ENCODE peak calls at places on chromosomes 12 and 14, in six cellular contexts. One of them, this sample, is unnamed.
A peak's percentile ranks its signal among the peaks of the same experiment; 100 is the strongest.

GRCh38 chr12:41486718-41487117 is 298.6 kb downstream of the PDZRN4 start:
- DNase-seq in body of pancreas: no peak
- DNase-seq in K562: no peak
- DNase-seq in fibroblast of lung: peak; percentile 85
- DNase-seq in Peyer's patch: no peak
- DNase-seq in mammary epithelial cell: peak; percentile 14
- DNase-seq in this sample: no peak

GRCh38 chr14:60092516-60092915 is 793 bp downstream of the PCNX4 start:
- DNase-seq in body of pancreas: peak; percentile 15
- DNase-seq in K562: peak; percentile 8
- DNase-seq in fibroblast of lung: peak; percentile 57
- DNase-seq in Peyer's patch: peak; percentile 49
- DNase-seq in mammary epithelial cell: no peak
- DNase-seq in this sample: no peak

GRCh38 chr14:74501135-74501614 is 7.6 kb downstream of the ISCA2 start:
- DNase-seq in body of pancreas: peak; percentile 88
- DNase-seq in K562: peak; percentile 19
- DNase-seq in fibroblast of lung: peak; percentile 79
- DNase-seq in Peyer's patch: no peak
- DNase-seq in mammary epithelial cell: peak; percentile 66
- DNase-seq in this sample: no peak

GRCh38 chr12:3418609-3419469 is 72.2 kb upstream of the PRMT8 start:
- DNase-seq in body of pancreas: peak; percentile 7
- DNase-seq in K562: no peak
- DNase-seq in fibroblast of lung: no peak
- DNase-seq in Peyer's patch: no peak
- DNase-seq in mammary epithelial cell: no peak
- DNase-seq in this sample: no peak

GRCh38 chr12:104457746-104458644 is 1.2 kb downstream of the CHST11 start:
- DNase-seq in body of pancreas: peak; percentile 51
- DNase-seq in K562: peak; percentile 65
- DNase-seq in fibroblast of lung: peak; percentile 32
- DNase-seq in Peyer's patch: peak; percentile 74
- DNase-seq in mammary epithelial cell: peak; percentile 17
- DNase-seq in this sample: peak; percentile 54

GRCh38 chr14:64580451-64580850 is 30.7 kb downstream of the PPP1R36 start:
- DNase-seq in body of pancreas: no peak
- DNase-seq in K562: no peak
- DNase-seq in fibroblast of lung: peak; percentile 58
- DNase-seq in Peyer's patch: no peak
- DNase-seq in mammary epithelial cell: no peak
- DNase-seq in this sample: no peak

GRCh38 chr14:93090826-93091583 is 24.7 kb downstream of the ITPK1 start:
- DNase-seq in body of pancreas: no peak
- DNase-seq in K562: no peak
- DNase-seq in fibroblast of lung: no peak
- DNase-seq in Peyer's patch: no peak
- DNase-seq in mammary epithelial cell: no peak
- DNase-seq in this sample: no peak

GRCh38 chr12:89690925-89691324 is 17.7 kb downstream of the ATP2B1 start:
- DNase-seq in body of pancreas: no peak
- DNase-seq in K562: no peak
- DNase-seq in fibroblast of lung: no peak
- DNase-seq in Peyer's patch: no peak
- DNase-seq in mammary epithelial cell: no peak
- DNase-seq in this sample: no peak

GRCh38 chr12:2034633-2035420 is 18.0 kb upstream of the CACNA1C start:
- DNase-seq in body of pancreas: peak; percentile 92
- DNase-seq in K562: peak; percentile 88
- DNase-seq in fibroblast of lung: peak; percentile 65
- DNase-seq in Peyer's patch: peak; percentile 94
- DNase-seq in mammary epithelial cell: peak; percentile 68
- DNase-seq in this sample: peak; percentile 82

GRCh38 chr12:26636710-26637328 is 196.2 kb downstream of the ITPR2 start:
- DNase-seq in body of pancreas: no peak
- DNase-seq in K562: no peak
- DNase-seq in fibroblast of lung: peak; percentile 88
- DNase-seq in Peyer's patch: no peak
- DNase-seq in mammary epithelial cell: peak; percentile 51
- DNase-seq in this sample: no peak

GRCh38 chr12:13242926-13243325 is 46.4 kb downstream of the EMP1 start:
- DNase-seq in body of pancreas: no peak
- DNase-seq in K562: no peak
- DNase-seq in fibroblast of lung: no peak
- DNase-seq in Peyer's patch: no peak
- DNase-seq in mammary epithelial cell: no peak
- DNase-seq in this sample: no peak

GRCh38 chr14:76773188-76773885 is 12.1 kb downstream of the VASH1 start:
- DNase-seq in body of pancreas: peak; percentile 60
- DNase-seq in K562: peak; percentile 65
- DNase-seq in fibroblast of lung: peak; percentile 87
- DNase-seq in Peyer's patch: peak; percentile 61
- DNase-seq in mammary epithelial cell: peak; percentile 74
- DNase-seq in this sample: no peak

GRCh38 chr14:69260979-69261605 is 1.1 kb downstream of the GALNT16 start:
- DNase-seq in body of pancreas: peak; percentile 58
- DNase-seq in K562: peak; percentile 73
- DNase-seq in fibroblast of lung: no peak
- DNase-seq in Peyer's patch: peak; percentile 61
- DNase-seq in mammary epithelial cell: no peak
- DNase-seq in this sample: peak; percentile 19

GRCh38 chr12:90250041-90250440 is 541.4 kb upstream of the ATP2B1 start:
- DNase-seq in body of pancreas: no peak
- DNase-seq in K562: no peak
- DNase-seq in fibroblast of lung: no peak
- DNase-seq in Peyer's patch: no peak
- DNase-seq in mammary epithelial cell: peak; percentile 35
- DNase-seq in this sample: no peak

GRCh38 chr12:116610971-116611541 is 51.9 kb downstream of the MAP1LC3B2 start:
- DNase-seq in body of pancreas: no peak
- DNase-seq in K562: peak; percentile 53
- DNase-seq in fibroblast of lung: no peak
- DNase-seq in Peyer's patch: no peak
- DNase-seq in mammary epithelial cell: no peak
- DNase-seq in this sample: no peak

GRCh38 chr14:76564471-76565119 is 188.7 kb downstream of the ESRRB start:
- DNase-seq in body of pancreas: no peak
- DNase-seq in K562: no peak
- DNase-seq in fibroblast of lung: no peak
- DNase-seq in Peyer's patch: no peak
- DNase-seq in mammary epithelial cell: peak; percentile 24
- DNase-seq in this sample: no peak

GRCh38 chr12:51954465-51955361 is 3.2 kb downstream of the ACVR1B start:
- DNase-seq in body of pancreas: peak; percentile 53
- DNase-seq in K562: no peak
- DNase-seq in fibroblast of lung: no peak
- DNase-seq in Peyer's patch: peak; percentile 62
- DNase-seq in mammary epithelial cell: peak; percentile 77
- DNase-seq in this sample: no peak

GRCh38 chr14:24159777-24160498 is 1.1 kb upstream of the IRF9 start:
- DNase-seq in body of pancreas: no peak
- DNase-seq in K562: no peak
- DNase-seq in fibroblast of lung: no peak
- DNase-seq in Peyer's patch: no peak
- DNase-seq in mammary epithelial cell: no peak
- DNase-seq in this sample: no peak

GRCh38 chr12:13342971-13343370 is 146.4 kb downstream of the EMP1 start:
- DNase-seq in body of pancreas: no peak
- DNase-seq in K562: no peak
- DNase-seq in fibroblast of lung: peak; percentile 59
- DNase-seq in Peyer's patch: no peak
- DNase-seq in mammary epithelial cell: peak; percentile 66
- DNase-seq in this sample: no peak

GRCh38 chr14:22928237-22929103 is 706 bp downstream of the PRMT5 start:
- DNase-seq in body of pancreas: no peak
- DNase-seq in K562: no peak
- DNase-seq in fibroblast of lung: no peak
- DNase-seq in Peyer's patch: no peak
- DNase-seq in mammary epithelial cell: no peak
- DNase-seq in this sample: no peak

GRCh38 chr12:102957339-102958050 is at the start of gene ASCL1:
- DNase-seq in body of pancreas: no peak
- DNase-seq in K562: no peak
- DNase-seq in fibroblast of lung: peak; percentile 33
- DNase-seq in Peyer's patch: no peak
- DNase-seq in mammary epithelial cell: peak; percentile 33
- DNase-seq in this sample: no peak

GRCh38 chr14:61186793-61187641 is 94.1 kb downstream of the TMEM30B start:
- DNase-seq in body of pancreas: no peak
- DNase-seq in K562: no peak
- DNase-seq in fibroblast of lung: no peak
- DNase-seq in Peyer's patch: no peak
- DNase-seq in mammary epithelial cell: no peak
- DNase-seq in this sample: no peak

GRCh38 chr14:61187642-61187905 is 93.6 kb downstream of the TMEM30B start:
- DNase-seq in body of pancreas: no peak
- DNase-seq in K562: no peak
- DNase-seq in fibroblast of lung: no peak
- DNase-seq in Peyer's patch: no peak
- DNase-seq in mammary epithelial cell: no peak
- DNase-seq in this sample: no peak

GRCh38 chr14:61186341-61186740 is 94.8 kb downstream of the TMEM30B start:
- DNase-seq in body of pancreas: no peak
- DNase-seq in K562: no peak
- DNase-seq in fibroblast of lung: no peak
- DNase-seq in Peyer's patch: no peak
- DNase-seq in mammary epithelial cell: no peak
- DNase-seq in this sample: no peak

GRCh38 chr14:61184117-61184516 is 97.0 kb downstream of the TMEM30B start:
- DNase-seq in body of pancreas: no peak
- DNase-seq in K562: no peak
- DNase-seq in fibroblast of lung: peak; percentile 96
- DNase-seq in Peyer's patch: no peak
- DNase-seq in mammary epithelial cell: peak; percentile 81
- DNase-seq in this sample: no peak

GRCh38 chr14:61185534-61185933 is 95.6 kb downstream of the TMEM30B start:
- DNase-seq in body of pancreas: no peak
- DNase-seq in K562: no peak
- DNase-seq in fibroblast of lung: no peak
- DNase-seq in Peyer's patch: no peak
- DNase-seq in mammary epithelial cell: no peak
- DNase-seq in this sample: no peak
- TF ChIP-seq CTCF in body of pancreas: no peak
- TF ChIP-seq CTCF in K562: no peak
- TF ChIP-seq CTCF in fibroblast of lung: no peak
- TF ChIP-seq CTCF in Peyer's patch: no peak
- TF ChIP-seq CTCF in mammary epithelial cell: no peak
- TF ChIP-seq CTCF in this sample: no peak

GRCh38 chr14:51455041-51455835 is 196.5 kb upstream of the FRMD6 start:
- DNase-seq in body of pancreas: no peak
- DNase-seq in K562: no peak
- DNase-seq in fibroblast of lung: no peak
- DNase-seq in Peyer's patch: no peak
- DNase-seq in mammary epithelial cell: no peak
- DNase-seq in this sample: no peak
- H3K27ac ChIP-seq in body of pancreas: no peak overlapping the region
- H3K27ac ChIP-seq in K562: no peak overlapping the region
- H3K27ac ChIP-seq in fibroblast of lung: no peak overlapping the region
- H3K27ac ChIP-seq in Peyer's patch: no peak overlapping the region
- H3K27ac ChIP-seq in mammary epithelial cell: no peak overlapping the region
- H3K27ac ChIP-seq in this sample: no peak overlapping the region

GRCh38 chr14:72603639-72604038 is 290.3 kb downstream of the DPF3 start:
- DNase-seq in body of pancreas: no peak
- DNase-seq in K562: no peak
- DNase-seq in fibroblast of lung: peak; percentile 84
- DNase-seq in Peyer's patch: no peak
- DNase-seq in mammary epithelial cell: no peak
- DNase-seq in this sample: no peak

GRCh38 chr14:72599579-72600470 is 294.1 kb downstream of the DPF3 start:
- DNase-seq in body of pancreas: no peak
- DNase-seq in K562: peak; percentile 51
- DNase-seq in fibroblast of lung: no peak
- DNase-seq in Peyer's patch: no peak
- DNase-seq in mammary epithelial cell: no peak
- DNase-seq in this sample: no peak

GRCh38 chr14:72597834-72598233 is 296.1 kb downstream of the DPF3 start:
- DNase-seq in body of pancreas: no peak
- DNase-seq in K562: no peak
- DNase-seq in fibroblast of lung: no peak
- DNase-seq in Peyer's patch: no peak
- DNase-seq in mammary epithelial cell: no peak
- DNase-seq in this sample: no peak

GRCh38 chr14:72598328-72598727 is 295.6 kb downstream of the DPF3 start:
- DNase-seq in body of pancreas: no peak
- DNase-seq in K562: no peak
- DNase-seq in fibroblast of lung: no peak
- DNase-seq in Peyer's patch: peak; percentile 68
- DNase-seq in mammary epithelial cell: no peak
- DNase-seq in this sample: no peak

GRCh38 chr14:72600551-72601330 is 293.2 kb downstream of the DPF3 start:
- DNase-seq in body of pancreas: no peak
- DNase-seq in K562: no peak
- DNase-seq in fibroblast of lung: no peak
- DNase-seq in Peyer's patch: no peak
- DNase-seq in mammary epithelial cell: no peak
- DNase-seq in this sample: no peak
- H3K9me3 ChIP-seq in body of pancreas: no peaks in the 10 kb centered on the region
- H3K9me3 ChIP-seq in K562: no peaks in the 10 kb centered on the region
- H3K9me3 ChIP-seq in fibroblast of lung: no peaks in the 10 kb centered on the region
- H3K9me3 ChIP-seq in Peyer's patch: no peaks in the 10 kb centered on the region
- H3K9me3 ChIP-seq in mammary epithelial cell: no peaks in the 10 kb centered on the region
- H3K9me3 ChIP-seq in this sample: no peaks in the 10 kb centered on the region

GRCh38 chr12:69704357-69704756 is 5.3 kb upstream of the BEST3 start:
- DNase-seq in body of pancreas: no peak
- DNase-seq in K562: no peak
- DNase-seq in fibroblast of lung: no peak
- DNase-seq in Peyer's patch: no peak
- DNase-seq in mammary epithelial cell: no peak
- DNase-seq in this sample: no peak

GRCh38 chr12:69714542-69714941 is 15.4 kb upstream of the BEST3 start:
- DNase-seq in body of pancreas: no peak
- DNase-seq in K562: no peak
- DNase-seq in fibroblast of lung: no peak
- DNase-seq in Peyer's patch: no peak
- DNase-seq in mammary epithelial cell: no peak
- DNase-seq in this sample: no peak

GRCh38 chr12:69703146-69703642 is 4.1 kb upstream of the BEST3 start:
- DNase-seq in body of pancreas: no peak
- DNase-seq in K562: no peak
- DNase-seq in fibroblast of lung: no peak
- DNase-seq in Peyer's patch: no peak
- DNase-seq in mammary epithelial cell: no peak
- DNase-seq in this sample: no peak

GRCh38 chr12:69712826-69713225 is 13.7 kb upstream of the BEST3 start:
- DNase-seq in body of pancreas: no peak
- DNase-seq in K562: no peak
- DNase-seq in fibroblast of lung: no peak
- DNase-seq in Peyer's patch: no peak
- DNase-seq in mammary epithelial cell: no peak
- DNase-seq in this sample: no peak

DNA sequence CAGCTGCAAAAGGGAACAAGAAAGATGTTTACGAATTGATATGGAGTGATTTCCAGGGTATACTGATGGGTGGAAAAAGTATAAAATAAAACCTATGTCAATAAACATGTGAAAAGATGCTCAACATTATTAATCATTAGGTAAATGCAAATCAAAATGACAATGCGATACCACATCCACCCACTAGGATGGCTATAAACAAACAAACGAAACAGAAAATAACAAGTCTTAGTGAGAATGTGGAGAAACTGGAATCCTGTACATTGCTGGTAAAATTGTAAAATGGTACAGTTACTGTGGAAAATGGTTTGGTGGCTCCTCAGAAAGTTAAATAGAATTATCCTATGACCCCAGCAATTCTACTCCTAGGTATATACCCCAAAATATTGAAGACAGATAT is 9.5 kb upstream of the BEST3 start:
- DNase-seq in body of pancreas: no peak
- DNase-seq in K562: no peak
- DNase-seq in fibroblast of lung: no peak
- DNase-seq in Peyer's patch: no peak
- DNase-seq in mammary epithelial cell: no peak
- DNase-seq in this sample: no peak
- TF ChIP-seq CTCF in body of pancreas: no peak
- TF ChIP-seq CTCF in K562: no peak
- TF ChIP-seq CTCF in fibroblast of lung: peak; percentile 3
- TF ChIP-seq CTCF in Peyer's patch: peak; percentile 6
- TF ChIP-seq CTCF in mammary epithelial cell: no peak
- TF ChIP-seq CTCF in this sample: no peak